ENCODE peak calls at places on chromosomes 12 and 14, in four cellular contexts. N is caudate nucleus, U is NCI-H345, V is C1 segment of cervical spinal cord. M is an unnamed sample.

GRCh38 chr12:92462049-92462448 is 240.7 kb upstream of the PLEKHG7 start:
- DNase-seq in U (no peak), N (no peak), V (no peak), M (no peak)

GRCh38 chr14:103224996-103225874 is 102.0 kb downstream of the TNFAIP2 start:
- DNase-seq in U (no peak), V (no peak), N (no peak), M (no peak)

GRCh38 chr14:77044776-77045569 is 16.5 kb upstream of the IRF2BPL start:
- DNase-seq in U (no peak), N (no peak), V (no peak), M (no peak)

GRCh38 chr14:93219103-93219726 is 12.2 kb downstream of the UBR7 start:
- DNase-seq in N (no peak), U (peak), V (no peak), M (no peak)

GRCh38 chr12:115752151-115752550 is 525.3 kb downstream of the MED13L start:
- DNase-seq in N (no peak), V (no peak), U (no peak), M (no peak)

GRCh38 chr14:72000907-72001306 is 68.7 kb downstream of the RGS6 start:
- DNase-seq in V (peak), U (no peak), N (peak), M (no peak)

GRCh38 chr14:104331871-104332605 is 193.7 kb downstream of the KIF26A start:
- DNase-seq in V (no peak), N (no peak), U (no peak), M (no peak)

GRCh38 chr12:123163227-123163626 is 12.3 kb upstream of the PITPNM2 start:
- DNase-seq in U (no peak), N (no peak), V (no peak), M (no peak)

GRCh38 chr12:16880864-16881285 is 274.9 kb upstream of the LMO3 start:
- DNase-seq in N (peak), U (peak), V (no peak), M (no peak)

GRCh38 chr12:52865090-52865944 is 16.5 kb upstream of the KRT78 start:
- DNase-seq in N (peak), U (peak), V (peak), M (no peak)

GRCh38 chr14:37650356-37651037 is 55.1 kb downstream of the TTC6 start:
- DNase-seq in N (no peak), U (peak), V (no peak), M (no peak)

GRCh38 chr12:116443706-116444589 is 115.2 kb upstream of the MAP1LC3B2 start:
- DNase-seq in V (no peak), N (no peak), U (no peak), M (no peak)

GRCh38 chr12:127711108-127711507 is 555.9 kb upstream of the TMEM132C start:
- DNase-seq in U (no peak), V (no peak), N (no peak), M (no peak)

GRCh38 chr12:49288412-49288853 is 6.5 kb upstream of the PRPH start:
- DNase-seq in V (peak), U (peak), N (peak), M (peak)

GRCh38 chr12:34356233-34356987 is 334.1 kb downstream of the ALG10 start:
- DNase-seq in V (no peak), N (no peak), U (no peak), M (no peak)

GRCh38 chr12:50505945-50506344 is 1.2 kb downstream of the DIP2B start:
- DNase-seq in V (peak), N (peak), U (no peak), M (peak)